ENCODE peak calls at places on chromosomes 11 and 22, in five cellular contexts. H, N, S, T and Z are unnamed samples. For H3K27me3, the result is how much of the 10 kb centered on the place peaks cover.

GRCh38 chr11:13010737-13011342 is 1.7 kb downstream of the RASSF10 start:
- DNase-seq in T (no peak), N (no peak), H (no peak), S (no peak), Z (no peak)

GRCh38 chr11:24496371-24496727 is 504 bp upstream of the LUZP2 start:
- DNase-seq in H (no peak), S (no peak), N (peak), T (peak), Z (peak)

GRCh38 chr11:123173040-123173855 is 21.8 kb downstream of the CLMP start:
- DNase-seq in T (peak), S (no peak), N (peak), H (no peak), Z (peak)

GRCh38 chr22:29330753-29331152 is 15.3 kb upstream of the RASL10A start:
- DNase-seq in S (peak), T (peak), N (peak), H (no peak), Z (no peak)

GRCh38 chr11:99519095-99519494 is 498.3 kb downstream of the CNTN5 start:
- DNase-seq in H (no peak), S (no peak), T (no peak), N (no peak), Z (no peak)

GRCh38 chr11:126157326-126158030 is 54.0 kb downstream of the RPUSD4 start:
- DNase-seq in N (no peak), T (no peak), S (no peak), H (no peak), Z (no peak)

GRCh38 chr11:14029415-14029814 is 66.9 kb downstream of the SPON1 start:
- DNase-seq in N (no peak), S (no peak), H (no peak), T (no peak), Z (no peak)

GRCh38 chr22:45473626-45474237 is 29.0 kb upstream of the FBLN1 start:
- DNase-seq in N (no peak), S (no peak), T (no peak), H (no peak), Z (peak)

GRCh38 chr22:43616645-43617044 is 195.5 kb downstream of the EFCAB6 start:
- DNase-seq in S (no peak), N (no peak), H (no peak), T (no peak), Z (no peak)

GRCh38 chr11:16831281-16832192 is 93.1 kb downstream of the C11orf58 start:
- DNase-seq in S (no peak), N (no peak), H (no peak), T (no peak), Z (peak)

GRCh38 chr11:120034881-120035620 is 102.9 kb downstream of the TRIM29 start:
- DNase-seq in N (no peak), T (no peak), H (no peak), S (no peak), Z (no peak)

GRCh38 chr11:65316311-65316978 is 1.8 kb downstream of the CDC42EP2 start:
- DNase-seq in H (peak), S (no peak), T (peak), N (peak), Z (peak)

GRCh38 chr11:70705930-70706329 is 307.6 kb downstream of the CTTN start:
- DNase-seq in T (no peak), S (peak), H (no peak), N (no peak), Z (no peak)

GRCh38 chr11:86483591-86484163 is 109.0 kb downstream of the CCDC81 start:
- DNase-seq in N (no peak), T (no peak), S (no peak), H (no peak), Z (no peak)

GRCh38 chr11:65743928-65744698 is 23.5 kb upstream of the RNASEH2C start:
- DNase-seq in N (no peak), S (no peak), T (no peak), H (no peak), Z (peak)

GRCh38 chr11:115362997-115363396 is 141.2 kb downstream of the CADM1 start:
- DNase-seq in T (no peak), S (no peak), N (no peak), H (peak), Z (no peak)

GRCh38 chr22:41780714-41781507 is 19.6 kb upstream of the CCDC134 start:
- DNase-seq in S (peak), N (peak), H (peak), T (peak), Z (peak)

GRCh38 chr22:22743128-22743760 is 98.8 kb downstream of the GGTLC2 start:
- DNase-seq in H (no peak), S (no peak), T (no peak), N (no peak), Z (no peak)

GRCh38 chr22:22742641-22743040 is 98.2 kb downstream of the GGTLC2 start:
- DNase-seq in S (no peak), T (no peak), N (no peak), H (no peak), Z (no peak)

GRCh38 chr22:22738959-22739585 is 94.7 kb downstream of the GGTLC2 start:
- DNase-seq in S (peak), T (no peak), N (no peak), H (no peak), Z (no peak)

GRCh38 chr22:22741843-22742242 is 97.4 kb downstream of the GGTLC2 start:
- DNase-seq in S (no peak), N (no peak), H (no peak), T (no peak), Z (no peak)

DNA sequence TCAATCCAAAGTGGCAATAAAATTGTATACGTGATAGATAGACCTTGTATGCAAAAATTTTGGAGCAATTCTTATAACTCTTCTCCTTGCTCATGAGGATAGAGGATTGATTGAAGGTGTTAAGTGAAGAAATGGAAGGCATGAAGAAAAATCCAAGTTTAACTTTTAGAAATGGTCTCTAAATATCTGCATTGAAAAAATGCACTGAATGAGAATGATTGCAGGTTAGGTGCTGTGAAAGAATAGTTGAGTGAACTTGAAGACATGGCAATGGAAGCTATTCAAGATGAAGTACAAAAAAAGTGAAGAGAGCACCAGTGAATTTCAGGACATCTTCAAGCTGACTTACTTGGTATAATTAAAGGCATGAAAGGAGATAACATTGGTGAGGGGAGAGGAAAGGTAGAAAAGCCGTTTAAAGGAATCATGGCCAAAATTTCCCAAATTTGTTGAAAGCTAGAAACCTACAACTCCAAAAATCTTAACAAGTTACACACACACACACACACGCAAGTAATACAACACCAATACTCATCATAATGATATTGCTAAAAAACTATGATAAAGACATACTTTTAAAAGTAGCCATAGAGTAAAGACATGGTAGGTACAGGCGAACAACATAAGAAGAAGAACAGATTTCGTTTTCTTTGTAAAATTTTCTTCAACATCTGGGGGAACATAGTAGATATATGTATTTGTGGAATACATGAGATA is 96.3 kb downstream of the GGTLC2 start:
- DNase-seq in N (no peak), H (no peak), S (no peak), T (no peak), Z (no peak)
- H3K27me3 ChIP-seq in N (under half), H (half or more), S (under half), T (under half), Z (half or more)

DNA sequence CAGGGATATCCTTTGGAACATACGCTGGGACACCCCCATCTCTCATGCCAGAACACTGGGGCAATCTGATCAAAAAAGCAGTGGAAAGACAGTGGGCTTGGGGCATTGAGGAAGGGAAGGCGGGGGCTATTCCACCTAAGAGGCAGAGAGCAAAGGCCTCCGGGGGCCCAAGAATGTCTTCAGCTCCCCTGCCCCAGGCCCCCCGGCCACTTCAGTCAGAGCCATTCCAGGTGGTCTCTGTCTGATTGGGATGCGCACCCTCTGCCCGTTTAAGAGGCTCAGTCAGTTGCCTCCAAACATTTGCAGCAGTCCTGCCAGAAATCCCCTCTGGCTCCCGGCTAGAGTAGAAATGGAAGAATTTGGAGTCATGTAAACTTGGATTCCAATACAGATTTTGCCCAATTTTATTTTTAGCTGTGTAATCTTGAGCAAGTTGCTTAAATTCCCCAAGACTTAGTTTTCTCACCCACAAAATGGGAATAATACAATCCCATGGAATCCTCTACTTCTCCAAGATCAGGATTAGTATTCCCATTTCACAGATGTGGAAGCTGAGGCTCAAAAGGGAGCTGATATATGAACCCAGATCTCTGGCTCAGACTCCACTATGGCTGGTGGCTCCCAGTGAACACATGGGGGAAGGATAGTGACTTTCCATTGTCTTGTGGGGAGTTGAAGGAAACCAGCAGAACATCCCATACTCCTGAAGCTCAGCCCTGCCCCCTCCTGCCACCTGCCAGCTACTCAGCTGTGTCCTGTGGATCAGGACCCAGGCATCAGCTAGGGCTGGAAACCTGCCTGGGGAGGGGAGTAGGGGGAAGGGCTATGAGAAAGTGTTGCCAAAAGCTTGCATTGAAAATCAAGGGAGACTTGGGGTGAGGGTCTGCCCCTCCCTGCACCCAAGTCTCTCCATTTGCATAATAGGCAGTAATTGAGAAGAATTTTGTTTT is 6.1 kb upstream of the WNT11 start:
- DNase-seq in T (no peak), S (no peak), N (no peak), H (no peak), Z (no peak)
- H3K27me3 ChIP-seq in T (half or more), S (under half), N (under half), H (under half), Z (under half)

GRCh38 chr22:49676783-49677494 is 150.7 kb downstream of the BRD1 start:
- DNase-seq in S (no peak), T (no peak), N (no peak), H (no peak), Z (no peak)
- H3K27me3 ChIP-seq in S (under half), T (under half), N (under half), H (half or more), Z (under half)

GRCh38 chr22:26977741-26978140 is 320.4 kb downstream of the MIAT start:
- DNase-seq in S (no peak), N (no peak), T (no peak), H (no peak), Z (no peak)

GRCh38 chr22:26974914-26975313 is 317.5 kb downstream of the MIAT start:
- DNase-seq in N (no peak), S (no peak), H (no peak), T (no peak), Z (no peak)

GRCh38 chr22:26972281-26972680 is 314.9 kb downstream of the MIAT start:
- DNase-seq in S (no peak), T (no peak), H (no peak), N (peak), Z (no peak)

GRCh38 chr22:26975865-26976264 is 318.5 kb downstream of the MIAT start:
- DNase-seq in N (no peak), S (no peak), T (no peak), H (no peak), Z (no peak)

GRCh38 chr22:26975381-26975780 is 318.0 kb downstream of the MIAT start:
- DNase-seq in H (no peak), S (no peak), T (no peak), N (peak), Z (no peak)
- H3K27me3 ChIP-seq in H (half or more), S (under half), T (under half), N (under half), Z (half or more)

DNA sequence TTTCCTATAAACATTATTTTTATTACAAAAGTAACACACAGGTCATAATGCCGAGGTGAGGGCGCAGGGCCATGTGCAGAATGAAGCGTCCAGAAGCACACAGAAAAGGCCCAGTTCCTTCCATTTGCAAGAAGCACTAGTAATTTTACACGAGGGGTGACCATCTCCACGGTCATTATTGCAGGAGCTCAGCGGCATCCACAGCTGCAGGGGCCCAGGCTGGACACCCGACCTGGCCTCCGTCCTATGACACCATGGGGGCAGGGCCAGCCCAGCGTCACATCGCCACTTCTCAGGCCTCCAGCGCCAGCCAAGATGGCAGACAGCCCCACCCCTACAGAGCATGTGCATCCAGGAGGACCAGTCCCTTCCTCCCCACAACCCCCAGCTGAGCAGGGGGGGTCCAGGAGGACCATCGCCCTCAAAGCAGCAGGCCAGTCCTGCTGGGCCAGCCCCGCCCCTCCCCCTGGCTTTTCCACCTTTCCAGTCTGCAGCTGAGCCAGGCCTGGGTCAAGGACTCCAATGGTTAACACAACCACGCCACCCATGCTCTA is 3.5 kb downstream of the IGF2 start:
- DNase-seq in N (no peak), S (no peak), T (no peak), H (peak), Z (no peak)
- H3K27me3 ChIP-seq in N (under half), S (under half), T (under half), H (half or more), Z (under half)

DNA sequence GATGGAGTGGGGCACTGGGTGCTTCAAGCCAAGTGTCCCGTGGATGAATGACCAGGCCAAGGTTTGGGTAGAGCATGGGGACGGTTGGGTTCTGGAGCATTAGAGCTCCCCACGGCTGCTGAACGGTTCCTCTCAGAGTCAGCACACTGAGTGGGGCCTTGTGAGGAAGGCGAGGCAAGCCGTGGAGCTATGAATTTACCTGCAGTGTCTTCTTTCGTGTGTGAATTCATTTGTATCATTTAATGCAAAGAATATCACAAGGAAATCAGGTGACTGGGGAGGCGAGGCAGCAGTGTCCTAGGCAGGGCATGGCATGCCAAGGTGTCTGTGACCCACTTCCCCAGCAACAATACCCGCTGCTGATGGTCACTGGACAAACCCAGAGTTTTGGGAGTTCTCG is 343.5 kb upstream of the B3GAT1 start:
- DNase-seq in S (no peak), H (no peak), T (no peak), N (no peak), Z (no peak)
- H3K27me3 ChIP-seq in S (under half), H (half or more), T (under half), N (under half), Z (under half)

DNA sequence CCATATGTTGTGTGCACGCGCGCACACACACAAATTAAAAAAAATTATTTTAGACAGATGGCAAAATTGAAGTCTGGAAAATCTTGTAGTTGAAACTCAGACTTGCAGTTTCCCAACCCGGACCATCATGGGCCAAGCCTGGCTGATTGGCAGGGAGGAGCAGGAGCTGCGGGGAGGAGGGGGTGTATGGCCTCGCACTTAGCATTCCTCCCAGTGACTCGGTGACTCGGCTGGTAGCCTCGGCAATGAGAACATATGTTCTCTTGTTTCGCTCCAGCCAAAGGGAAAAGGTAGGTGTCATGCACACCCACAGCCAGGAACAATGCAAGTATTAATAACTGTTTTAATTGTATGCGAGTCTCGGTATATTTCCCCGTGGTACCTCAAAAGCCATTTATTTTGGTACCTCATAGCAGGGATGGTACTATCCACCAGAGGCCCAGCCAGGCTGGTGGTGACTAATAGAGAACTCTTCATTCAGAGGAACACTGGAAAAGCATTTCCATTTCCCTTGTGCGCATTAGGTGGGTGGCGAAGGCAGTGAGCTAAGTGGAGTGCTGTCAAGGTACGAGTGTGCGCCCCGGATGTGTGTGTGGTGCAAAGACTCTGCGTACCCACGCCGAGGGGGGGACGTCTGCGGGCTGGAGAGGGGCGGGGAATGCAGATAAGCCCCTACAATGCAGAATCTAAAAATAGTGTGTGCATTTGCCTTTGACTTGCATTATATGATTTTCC is 92.4 kb downstream of the DSCAML1 start:
- DNase-seq in N (no peak), S (no peak), T (no peak), H (no peak), Z (no peak)
- H3K27me3 ChIP-seq in N (under half), S (under half), T (under half), H (under half), Z (half or more)

GRCh38 chr22:17373839-17374238 is 4.6 kb downstream of the CECR2 start:
- DNase-seq in T (no peak), H (no peak), S (no peak), N (no peak), Z (no peak)
- H3K27me3 ChIP-seq in T (under half), H (under half), S (under half), N (under half), Z (half or more)

DNA sequence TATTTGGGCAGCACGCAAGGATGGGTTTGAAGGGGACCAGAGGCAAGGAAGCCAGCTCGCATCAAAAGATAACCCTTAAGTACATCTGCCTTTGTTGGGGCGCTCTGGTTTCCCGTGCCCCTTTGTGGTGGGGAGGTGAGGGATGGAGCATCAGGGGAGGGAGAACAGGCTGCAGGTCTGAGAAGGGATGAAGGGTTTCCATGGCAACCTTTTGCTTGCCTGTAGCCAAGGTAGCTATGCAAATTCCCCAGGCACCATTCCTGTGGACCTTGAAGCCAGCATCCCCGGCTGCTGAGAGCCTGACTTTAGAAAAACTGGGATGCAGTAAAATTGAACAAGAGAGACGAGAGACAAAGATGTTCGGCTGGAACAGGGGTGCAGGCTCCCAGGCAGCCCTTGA is 75.7 kb downstream of the SEZ6L start:
- DNase-seq in H (no peak), T (no peak), N (no peak), S (no peak), Z (no peak)
- H3K27me3 ChIP-seq in H (half or more), T (under half), N (under half), S (under half), Z (under half)